ENCODE peak calls at places on chromosomes 3 and 15, in ten cellular contexts. E, Y, S, W, K, R, Q, J, H and C are unnamed samples.

GRCh38 chr3:159913712-159914414 is 74.8 kb upstream of the IL12A start:
- DNase-seq in J (no peak), S (no peak), R (no peak), E (no peak), H (no peak), Q (no peak), K (no peak), Y (no peak), W (no peak), C (no peak)

GRCh38 chr3:178518660-178519396 is 17.4 kb upstream of the KCNMB2 start:
- DNase-seq in S (no peak), H (no peak), W (no peak), Q (peak), K (no peak), R (no peak), Y (no peak), E (no peak), J (no peak), C (peak)

GRCh38 chr3:99504258-99504657 is 134.1 kb upstream of the COL8A1 start:
- DNase-seq in Y (no peak), S (no peak), R (no peak), J (no peak), H (no peak), K (no peak), E (no peak), W (no peak), Q (peak), C (no peak)

GRCh38 chr3:13877911-13878710 is 1.8 kb downstream of the WNT7A start:
- DNase-seq in H (no peak), Y (no peak), W (no peak), E (no peak), J (no peak), S (no peak), Q (no peak), R (no peak), K (no peak), C (no peak)

GRCh38 chr3:183502782-183503181 is 52.7 kb downstream of the KLHL6 start:
- DNase-seq in H (no peak), K (no peak), S (no peak), J (no peak), R (no peak), Y (no peak), E (no peak), Q (peak), W (no peak), C (no peak)

GRCh38 chr15:96336045-96336642 is 5.6 kb downstream of the NR2F2 start:
- DNase-seq in Q (no peak), J (peak), E (no peak), R (no peak), W (no peak), H (no peak), K (no peak), Y (no peak), S (no peak), C (peak)

GRCh38 chr15:69631978-69632377 is 179.4 kb downstream of the RPLP1 start:
- DNase-seq in R (no peak), K (no peak), Q (no peak), S (peak), W (no peak), E (no peak), Y (no peak), H (no peak), J (no peak), C (no peak)

GRCh38 chr15:68176601-68177000 is 28.5 kb downstream of the CALML4 start:
- DNase-seq in H (no peak), Y (no peak), W (no peak), S (no peak), K (no peak), Q (peak), R (no peak), E (no peak), J (no peak), C (no peak)

GRCh38 chr3:125058529-125058928 is 2.7 kb upstream of the HEG1 start:
- DNase-seq in E (no peak), H (no peak), J (no peak), R (no peak), Q (no peak), S (no peak), Y (no peak), W (no peak), K (no peak), C (no peak)

GRCh38 chr15:43293402-43293801 is 26.7 kb upstream of the TGM5 start:
- DNase-seq in J (no peak), K (no peak), E (no peak), Q (no peak), Y (no peak), H (no peak), W (no peak), R (peak), S (no peak), C (no peak)

GRCh38 chr3:129599607-129600006 is 6.9 kb downstream of the PLXND1 start:
- DNase-seq in J (peak), W (no peak), R (no peak), E (no peak), H (no peak), Q (peak), S (peak), K (no peak), Y (no peak), C (peak)

GRCh38 chr3:184540777-184541681 is 20.6 kb upstream of the EPHB3 start:
- DNase-seq in S (peak), W (peak), H (peak), K (peak), J (peak), Q (no peak), Y (peak), E (peak), R (peak), C (peak)

GRCh38 chr3:187844708-187845107 is 99.4 kb upstream of the BCL6 start:
- DNase-seq in K (no peak), E (no peak), W (no peak), H (no peak), S (no peak), R (no peak), J (no peak), Q (no peak), Y (no peak), C (no peak)

GRCh38 chr15:68389936-68390790 is 41.8 kb downstream of the ITGA11 start:
- DNase-seq in W (peak), E (no peak), Q (no peak), H (no peak), R (no peak), K (no peak), Y (no peak), J (peak), S (peak), C (peak)

GRCh38 chr3:142853270-142854163 is 35.4 kb downstream of the PCOLCE2 start:
- DNase-seq in H (peak), J (peak), E (no peak), R (no peak), S (no peak), Q (peak), Y (no peak), W (peak), K (no peak), C (no peak)

GRCh38 chr3:4768521-4768920 is 210.7 kb upstream of the BHLHE40 start:
- DNase-seq in H (no peak), Y (no peak), K (no peak), R (no peak), Q (no peak), E (no peak), S (no peak), J (no peak), W (no peak), C (no peak)

GRCh38 chr15:68335251-68335650 is 57.7 kb downstream of the FEM1B start:
- DNase-seq in Y (no peak), J (no peak), H (no peak), S (no peak), E (no peak), R (no peak), W (no peak), K (no peak), Q (peak), C (peak)

GRCh38 chr3:156181509-156181908 is 61.1 kb downstream of the KCNAB1 start:
- DNase-seq in Y (no peak), E (no peak), W (no peak), Q (peak), K (no peak), S (no peak), J (peak), R (no peak), H (no peak), C (no peak)

GRCh38 chr3:12924437-12924836 is 83.1 kb upstream of the RPL32 start:
- DNase-seq in H (no peak), Y (no peak), Q (no peak), K (no peak), J (no peak), S (no peak), E (no peak), W (no peak), R (peak), C (no peak)

GRCh38 chr15:64466408-64467116 is 6.2 kb downstream of the ZNF609 start:
- DNase-seq in Q (no peak), R (no peak), H (no peak), E (no peak), K (no peak), S (no peak), Y (no peak), W (no peak), J (no peak), C (no peak)

GRCh38 chr15:86595741-86596140 is 516.1 kb downstream of the AGBL1 start:
- DNase-seq in W (no peak), K (no peak), J (peak), E (no peak), Y (no peak), Q (no peak), S (no peak), R (no peak), H (no peak), C (no peak)